ENCODE peak calls at places on chromosomes 7 and 10, in five cellular contexts. I, E, A, M and Y are unnamed samples.

GRCh38 chr10:79608505-79609375 is 2.0 kb upstream of the SFTPA1 start:
- DNase-seq in I (peak), E (peak), A (peak), M (no peak), Y (no peak)

GRCh38 chr10:86979977-86980448 is 11.7 kb downstream of the ADIRF start:
- DNase-seq in I (no peak), E (no peak), A (no peak), M (peak), Y (peak)

GRCh38 chr7:55129409-55130078 is 110.7 kb downstream of the EGFR start:
- DNase-seq in I (no peak), E (no peak), A (no peak), M (no peak), Y (no peak)

GRCh38 chr7:80154656-80155325 is 20.2 kb downstream of the GNAI1 start:
- DNase-seq in I (no peak), E (peak), A (no peak), M (no peak), Y (no peak)

GRCh38 chr10:35353805-35354204 is 17.5 kb downstream of the CCNY start:
- DNase-seq in I (no peak), E (no peak), A (no peak), M (no peak), Y (no peak)

GRCh38 chr7:134370135-134370534 is 53.4 kb upstream of the SLC35B4 start:
- DNase-seq in I (no peak), E (no peak), A (no peak), M (no peak), Y (no peak)

GRCh38 chr7:130419652-130420051 is 21.2 kb downstream of the CEP41 start:
- DNase-seq in I (no peak), E (no peak), A (no peak), M (no peak), Y (no peak)

GRCh38 chr7:112192236-112193154 is 13.7 kb downstream of the DOCK4 start:
- DNase-seq in I (no peak), E (peak), A (no peak), M (no peak), Y (no peak)

GRCh38 chr10:62306663-62307062 is 38.0 kb upstream of the RTKN2 start:
- DNase-seq in I (peak), E (no peak), A (no peak), M (no peak), Y (no peak)

GRCh38 chr10:14477408-14477710 is 146.6 kb upstream of the FRMD4A start:
- DNase-seq in I (no peak), E (no peak), A (no peak), M (no peak), Y (no peak)

GRCh38 chr10:86188796-86189558 is 177.6 kb downstream of the GRID1 start:
- DNase-seq in I (no peak), E (no peak), A (peak), M (no peak), Y (no peak)

GRCh38 chr10:55266797-55267196 is 465.8 kb upstream of the PCDH15 start:
- DNase-seq in I (no peak), E (no peak), A (no peak), M (no peak), Y (no peak)

GRCh38 chr10:102796407-102797176 is 40.6 kb downstream of the CYP17A1 start:
- DNase-seq in I (no peak), E (peak), A (peak), M (peak), Y (peak)

DNA sequence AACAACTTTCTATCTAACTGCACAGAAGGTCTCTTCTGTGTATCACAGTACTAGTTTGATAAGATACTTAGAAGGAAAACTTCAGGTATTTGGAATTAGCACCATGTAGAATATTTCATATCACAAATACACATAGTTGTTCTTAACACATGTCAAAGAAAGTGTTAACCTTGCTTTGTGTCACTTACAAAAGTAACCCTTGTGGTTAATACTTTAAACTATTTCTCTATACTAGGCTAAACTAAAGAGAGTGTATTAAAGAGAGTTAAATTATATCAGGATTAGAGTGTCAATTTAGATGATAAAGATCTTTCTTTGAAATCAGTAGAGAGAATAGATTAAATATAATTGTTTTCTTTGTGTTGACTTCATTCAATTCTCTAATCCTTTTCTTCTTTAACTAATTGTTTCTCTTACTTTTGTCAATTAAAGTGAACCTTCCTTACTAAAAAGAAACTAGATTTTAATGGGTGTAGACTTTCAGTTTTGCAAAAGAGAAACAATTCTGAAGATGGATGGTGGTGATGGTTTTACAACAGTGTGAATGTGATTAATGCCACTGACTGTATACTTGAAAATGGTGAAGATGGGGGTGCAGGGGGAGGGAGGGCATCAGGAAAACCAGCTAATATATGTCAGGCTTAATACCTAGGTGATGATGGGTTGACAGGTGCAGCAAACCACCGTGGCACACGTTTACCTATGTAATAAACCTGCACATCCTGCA is 67.8 kb downstream of the CHN2 start:
- DNase-seq in I (no peak), E (no peak), A (no peak), M (no peak), Y (no peak)
- H3K27ac ChIP-seq in I (no peak), E (no peak), A (no peak), M (no peak), Y (no peak)

DNA sequence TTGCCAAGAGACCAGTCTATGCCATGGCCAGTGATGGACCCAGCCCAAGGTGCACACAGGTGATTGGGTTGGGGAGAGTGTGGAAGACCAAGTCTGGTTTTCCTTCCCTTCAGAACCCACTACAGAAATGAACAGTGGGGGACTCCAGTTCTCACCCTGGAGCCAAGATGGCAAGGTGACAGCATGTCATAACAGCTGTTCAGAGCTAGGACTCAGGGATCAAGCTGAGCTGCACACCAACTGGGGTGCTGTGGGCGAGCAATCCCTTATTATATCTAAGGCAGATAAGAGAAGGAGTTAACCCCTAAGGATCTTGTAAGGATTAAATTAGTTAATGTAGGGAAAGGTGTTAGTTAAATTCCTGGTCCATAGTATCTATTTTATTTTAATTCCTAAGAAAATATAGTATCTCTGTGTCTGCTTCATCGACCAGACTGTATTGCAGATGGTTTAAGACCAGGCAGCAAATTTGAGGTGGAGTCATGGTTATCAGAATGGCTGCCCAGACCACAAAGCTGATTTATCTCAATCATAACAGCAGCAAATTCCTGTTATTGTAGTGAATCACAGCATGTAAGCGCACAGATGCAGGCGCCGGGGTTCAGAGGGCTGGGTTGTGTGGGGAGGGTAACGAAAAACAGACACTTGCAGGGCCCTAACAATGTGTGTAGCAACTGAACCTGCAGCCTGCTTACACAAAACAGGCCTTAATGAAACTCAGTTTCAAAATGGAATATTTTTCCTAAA is 208.7 kb upstream of the ZNF32 start:
- DNase-seq in I (no peak), E (peak), A (no peak), M (no peak), Y (peak)
- H3K27ac ChIP-seq in I (no peak), E (peak), A (no peak), M (peak), Y (no peak)

DNA sequence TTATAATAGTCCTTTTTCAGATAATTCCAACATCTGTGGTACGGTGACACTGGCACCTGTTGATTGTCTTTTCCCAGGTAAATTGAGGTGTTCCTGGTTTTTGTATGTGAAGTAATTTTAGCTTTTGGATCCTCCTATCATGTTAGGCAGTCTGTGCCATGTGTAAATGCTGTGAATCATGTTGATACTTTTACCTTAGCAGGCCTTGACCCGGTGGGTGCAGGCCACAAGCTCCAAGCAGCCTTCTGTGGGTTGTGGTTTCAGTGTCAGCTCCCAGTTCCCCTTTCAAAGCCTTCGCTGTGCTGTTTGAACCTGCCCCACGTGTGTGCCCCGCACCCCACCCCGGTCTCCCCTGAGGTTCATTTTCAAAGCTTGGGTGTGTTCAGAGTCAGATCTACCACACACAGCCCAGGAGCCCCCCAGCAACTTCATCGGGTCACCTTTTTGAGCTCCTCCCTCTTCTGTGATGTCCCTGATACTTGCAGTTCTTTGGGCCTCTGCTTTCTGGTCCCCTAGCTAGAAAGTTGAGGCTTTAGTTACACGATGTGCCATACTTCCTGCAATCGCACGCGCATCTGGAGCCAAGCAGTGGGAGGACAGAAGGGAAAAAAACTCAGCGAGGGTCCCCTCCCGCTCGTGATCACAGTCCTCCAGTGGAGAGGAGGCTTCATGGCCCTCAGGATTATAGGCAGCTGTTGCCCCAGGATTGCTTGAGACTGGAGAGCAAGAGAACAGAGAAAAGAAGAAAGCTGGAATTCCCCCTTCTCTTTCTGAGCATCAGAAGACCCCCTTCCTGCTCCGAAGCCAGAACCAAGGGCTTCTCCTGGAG is 8.7 kb upstream of the BHLHA15 start:
- DNase-seq in I (peak), E (no peak), A (peak), M (no peak), Y (no peak)
- H3K27ac ChIP-seq in I (peak), E (no peak), A (no peak), M (no peak), Y (no peak)

GRCh38 chr10:125048101-125048864 is 106.4 kb downstream of the ZRANB1 start:
- DNase-seq in I (peak), E (peak), A (peak), M (peak), Y (peak)
- H3K27ac ChIP-seq in I (no peak), E (peak), A (no peak), M (peak), Y (peak)

GRCh38 chr7:108454674-108455523 is 1.3 kb downstream of the NRCAM start:
- DNase-seq in I (no peak), E (peak), A (peak), M (no peak), Y (no peak)
- H3K27ac ChIP-seq in I (no peak), E (peak), A (no peak), M (no peak), Y (no peak)

DNA sequence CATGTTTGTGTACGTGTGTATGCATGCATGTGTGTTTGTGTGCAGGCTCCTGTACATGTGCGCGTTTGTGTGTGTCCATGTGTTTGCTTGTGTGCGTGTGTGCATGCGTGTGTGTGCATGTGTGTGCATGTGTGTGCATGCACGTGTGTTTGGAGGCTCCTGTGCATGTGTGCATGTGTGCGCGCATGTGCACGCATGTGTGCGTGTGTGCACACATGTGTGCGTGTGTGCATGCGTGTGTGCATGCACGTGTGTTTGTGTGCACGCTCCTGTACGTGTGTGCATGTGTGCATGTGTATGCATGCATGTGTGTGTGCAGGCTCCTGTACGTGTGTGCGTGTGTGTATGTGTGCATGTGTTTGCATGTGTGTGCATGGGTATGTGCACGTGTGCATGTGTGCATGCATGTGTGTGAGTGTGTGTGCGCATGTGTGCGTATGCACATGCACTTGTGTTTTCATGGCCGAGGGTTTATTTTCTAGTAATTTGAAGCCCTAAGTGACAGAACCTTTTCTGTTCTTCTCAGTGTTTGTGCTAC is 59.2 kb downstream of the INPP5A start:
- DNase-seq in I (no peak), E (no peak), A (no peak), M (no peak), Y (no peak)
- H3K27ac ChIP-seq in I (no peak), E (no peak), A (no peak), M (no peak), Y (no peak)

GRCh38 chr7:12865593-12865992 is 178.2 kb downstream of the ARL4A start:
- DNase-seq in I (no peak), E (no peak), A (no peak), M (no peak), Y (no peak)
- H3K27ac ChIP-seq in I (no peak), E (no peak), A (no peak), M (no peak), Y (no peak)

GRCh38 chr7:40306025-40306424 is 171.2 kb downstream of the SUGCT start:
- DNase-seq in I (no peak), E (peak), A (no peak), M (no peak), Y (no peak)
- H3K27ac ChIP-seq in I (no peak), E (peak), A (no peak), M (peak), Y (no peak)